ENCODE peak calls at places on chromosomes 6 and 20, in five cellular contexts. C, D, Z, X and G are unnamed samples.
A peak's percentile ranks its signal among the peaks of the same experiment; 100 is the strongest.

GRCh38 chr20:35320396-35321126 is 28.3 kb upstream of the FAM83C start:
- DNase-seq in C (no peak), D (no peak), Z (peak; percentile 90), X (peak; percentile 68), G (peak; percentile 84)

GRCh38 chr20:10427060-10427692 is 6.8 kb downstream of the MKKS start:
- DNase-seq in C (peak; percentile 30), D (peak; percentile 52), Z (peak; percentile 86), X (peak; percentile 47), G (peak; percentile 55)

GRCh38 chr6:16518265-16518664 is 243.0 kb downstream of the ATXN1 start:
- DNase-seq in C (no peak), D (no peak), Z (no peak), X (no peak), G (no peak)

GRCh38 chr6:168420084-168420483 is 20.9 kb upstream of the SMOC2 start:
- DNase-seq in C (no peak), D (no peak), Z (no peak), X (no peak), G (no peak)

GRCh38 chr6:105015482-105015881 is 58.6 kb downstream of the LIN28B start:
- DNase-seq in C (no peak), D (no peak), Z (peak; percentile 74), X (no peak), G (peak; percentile 42)

GRCh38 chr6:41843178-41843577 is 52.0 kb downstream of the USP49 start:
- DNase-seq in C (no peak), D (no peak), Z (no peak), X (no peak), G (no peak)

GRCh38 chr20:11652128-11652527 is 265.6 kb upstream of the BTBD3 start:
- DNase-seq in C (no peak), D (no peak), Z (no peak), X (no peak), G (no peak)

GRCh38 chr20:48805286-48805685 is 22.5 kb downstream of the PREX1 start:
- DNase-seq in C (no peak), D (no peak), Z (no peak), X (no peak), G (no peak)

GRCh38 chr20:49956689-49957443 is 20.7 kb downstream of the RNF114 start:
- DNase-seq in C (no peak), D (no peak), Z (no peak), X (no peak), G (no peak)

GRCh38 chr20:15131176-15131575 is 793.8 kb upstream of the FLRT3 start:
- DNase-seq in C (no peak), D (no peak), Z (no peak), X (no peak), G (no peak)

GRCh38 chr20:20782221-20782620 is 69.8 kb upstream of the RALGAPA2 start:
- DNase-seq in C (peak; percentile 21), D (no peak), Z (no peak), X (no peak), G (no peak)

GRCh38 chr20:20782747-20783146 is 70.3 kb upstream of the RALGAPA2 start:
- DNase-seq in C (no peak), D (no peak), Z (no peak), X (no peak), G (no peak)

GRCh38 chr20:20781029-20781428 is 68.6 kb upstream of the RALGAPA2 start:
- DNase-seq in C (no peak), D (no peak), Z (no peak), X (no peak), G (no peak)

GRCh38 chr20:20785226-20785625 is 72.8 kb upstream of the RALGAPA2 start:
- DNase-seq in C (no peak), D (no peak), Z (no peak), X (no peak), G (no peak)

GRCh38 chr20:20780127-20780822 is 67.8 kb upstream of the RALGAPA2 start:
- DNase-seq in C (peak; percentile 60), D (no peak), Z (peak; percentile 41), X (peak; percentile 70), G (no peak)
- H3K27ac ChIP-seq in C (no peak overlapping the region), D (no peak overlapping the region), Z (no peak overlapping the region), X (no peak overlapping the region), G (no peak overlapping the region)

DNA sequence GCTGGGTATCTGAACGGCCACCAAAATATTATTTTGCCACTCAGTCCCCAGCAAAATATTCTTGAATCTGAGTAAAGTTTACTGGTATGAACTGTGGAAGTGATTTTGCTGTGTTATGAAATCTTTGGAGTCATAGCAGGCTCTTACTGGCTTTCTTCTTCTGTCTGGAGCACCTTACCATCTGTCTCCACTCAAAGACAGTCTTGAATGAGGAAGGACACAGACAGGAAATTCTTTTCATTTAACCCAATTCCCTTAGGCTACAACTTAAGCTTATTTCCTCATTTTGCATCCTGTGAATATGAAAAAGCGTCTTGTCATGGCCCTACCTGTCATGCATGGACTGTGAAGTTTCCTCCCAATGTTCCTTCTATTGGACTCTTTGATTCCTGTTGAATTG is 24.7 kb downstream of the FNDC1 start:
- DNase-seq in C (no peak), D (no peak), Z (peak; percentile 68), X (peak; percentile 20), G (no peak)
- H3K9me3 ChIP-seq in C (no peaks in the 10 kb centered on the region), D (no peaks in the 10 kb centered on the region), Z (no peaks in the 10 kb centered on the region), X (no peaks in the 10 kb centered on the region), G (no peaks in the 10 kb centered on the region)

GRCh38 chr20:24771651-24772061 is 177.4 kb upstream of the CST7 start:
- DNase-seq in C (no peak), D (peak; percentile 2), Z (no peak), X (no peak), G (no peak)
- H3K27me3 ChIP-seq in C (no peaks in the 10 kb centered on the region), D (no peaks in the 10 kb centered on the region), Z (peaks cover 6% of the 10 kb centered on the region), X (no peaks in the 10 kb centered on the region), G (no peaks in the 10 kb centered on the region)

DNA sequence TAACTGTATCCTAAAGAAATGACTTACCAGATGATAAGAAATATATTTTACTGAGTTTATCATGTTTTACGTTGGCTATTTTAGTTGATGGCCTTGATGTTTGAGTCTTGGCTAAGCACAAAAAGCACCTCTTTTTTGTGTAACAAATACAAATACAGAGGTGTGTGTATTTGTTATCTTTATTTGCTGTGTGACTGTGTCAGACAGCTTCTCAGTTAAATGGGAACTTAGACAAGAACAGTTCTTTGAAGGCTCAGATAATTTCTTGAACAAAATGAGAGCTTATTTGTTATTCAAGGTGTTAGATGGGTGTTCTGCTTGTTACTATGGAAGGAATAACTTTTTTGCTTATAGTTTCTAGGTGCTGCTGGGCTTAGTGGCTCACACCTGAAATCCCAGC is 95.4 kb downstream of the RPS12 start:
- DNase-seq in C (no peak), D (no peak), Z (no peak), X (no peak), G (no peak)
- H3K27ac ChIP-seq in C (no peak overlapping the region), D (no peak overlapping the region), Z (no peak overlapping the region), X (no peak overlapping the region), G (no peak overlapping the region)

GRCh38 chr6:164855281-164855680 is 454.1 kb downstream of the C6orf118 start:
- DNase-seq in C (no peak), D (no peak), Z (no peak), X (no peak), G (no peak)

GRCh38 chr6:164856138-164856537 is 453.3 kb downstream of the C6orf118 start:
- DNase-seq in C (no peak), D (no peak), Z (no peak), X (no peak), G (no peak)

GRCh38 chr6:164859791-164860190 is 449.6 kb downstream of the C6orf118 start:
- DNase-seq in C (no peak), D (no peak), Z (no peak), X (no peak), G (no peak)

GRCh38 chr6:164854526-164854925 is 454.9 kb downstream of the C6orf118 start:
- DNase-seq in C (no peak), D (no peak), Z (no peak), X (no peak), G (no peak)
- H3K9me3 ChIP-seq in C (no peaks in the 10 kb centered on the region), D (no peaks in the 10 kb centered on the region), Z (no peaks in the 10 kb centered on the region), X (peaks cover 3% of the 10 kb centered on the region), G (no peaks in the 10 kb centered on the region)